ENCODE peak calls at places on chromosomes 3 and 15, in four cellular contexts. One of them, this sample, is unnamed.

GRCh38 chr3:186281172-186281571 is 80.9 kb downstream of the DGKG start:
- DNase-seq in Peyer's patch: no peak
- DNase-seq in stomach: no peak
- DNase-seq in psoas muscle: no peak
- DNase-seq in this sample: no peak

GRCh38 chr15:70789213-70789612 is 25.9 kb upstream of the UACA start:
- DNase-seq in Peyer's patch: no peak
- DNase-seq in stomach: no peak
- DNase-seq in psoas muscle: no peak
- DNase-seq in this sample: peak; percentile 22

GRCh38 chr3:170961616-170962400 is 53.4 kb upstream of the EIF5A2 start:
- DNase-seq in Peyer's patch: no peak
- DNase-seq in stomach: no peak
- DNase-seq in psoas muscle: no peak
- DNase-seq in this sample: no peak

GRCh38 chr15:37102315-37103021 is 2.1 kb upstream of the MEIS2 start:
- DNase-seq in Peyer's patch: no peak
- DNase-seq in stomach: no peak
- DNase-seq in psoas muscle: peak; percentile 44
- DNase-seq in this sample: no peak

GRCh38 chr3:71232895-71233294 is 350.6 kb downstream of the FOXP1 start:
- DNase-seq in Peyer's patch: no peak
- DNase-seq in stomach: no peak
- DNase-seq in psoas muscle: no peak
- DNase-seq in this sample: no peak

GRCh38 chr3:115100172-115100571 is 46.9 kb downstream of the ZBTB20 start:
- DNase-seq in Peyer's patch: no peak
- DNase-seq in stomach: no peak
- DNase-seq in psoas muscle: no peak
- DNase-seq in this sample: peak; percentile 54

GRCh38 chr15:73541479-73541878 is 91.7 kb downstream of the NPTN start:
- DNase-seq in Peyer's patch: no peak
- DNase-seq in stomach: no peak
- DNase-seq in psoas muscle: no peak
- DNase-seq in this sample: no peak

GRCh38 chr3:135992072-135992471 is 26.5 kb downstream of the PPP2R3A start:
- DNase-seq in Peyer's patch: no peak
- DNase-seq in stomach: no peak
- DNase-seq in psoas muscle: no peak
- DNase-seq in this sample: no peak

GRCh38 chr3:66487475-66487874 is 13.3 kb downstream of the LRIG1 start:
- DNase-seq in Peyer's patch: no peak
- DNase-seq in stomach: no peak
- DNase-seq in psoas muscle: no peak
- DNase-seq in this sample: no peak

GRCh38 chr3:71536376-71536965 is 47.1 kb downstream of the FOXP1 start:
- DNase-seq in Peyer's patch: no peak
- DNase-seq in stomach: no peak
- DNase-seq in psoas muscle: no peak
- DNase-seq in this sample: no peak

GRCh38 chr15:99651023-99651807 is 82.0 kb downstream of the LYSMD4 start:
- DNase-seq in Peyer's patch: no peak
- DNase-seq in stomach: no peak
- DNase-seq in psoas muscle: no peak
- DNase-seq in this sample: no peak

GRCh38 chr3:178684881-178685590 is 148.8 kb downstream of the KCNMB2 start:
- DNase-seq in Peyer's patch: no peak
- DNase-seq in stomach: no peak
- DNase-seq in psoas muscle: no peak
- DNase-seq in this sample: no peak

DNA sequence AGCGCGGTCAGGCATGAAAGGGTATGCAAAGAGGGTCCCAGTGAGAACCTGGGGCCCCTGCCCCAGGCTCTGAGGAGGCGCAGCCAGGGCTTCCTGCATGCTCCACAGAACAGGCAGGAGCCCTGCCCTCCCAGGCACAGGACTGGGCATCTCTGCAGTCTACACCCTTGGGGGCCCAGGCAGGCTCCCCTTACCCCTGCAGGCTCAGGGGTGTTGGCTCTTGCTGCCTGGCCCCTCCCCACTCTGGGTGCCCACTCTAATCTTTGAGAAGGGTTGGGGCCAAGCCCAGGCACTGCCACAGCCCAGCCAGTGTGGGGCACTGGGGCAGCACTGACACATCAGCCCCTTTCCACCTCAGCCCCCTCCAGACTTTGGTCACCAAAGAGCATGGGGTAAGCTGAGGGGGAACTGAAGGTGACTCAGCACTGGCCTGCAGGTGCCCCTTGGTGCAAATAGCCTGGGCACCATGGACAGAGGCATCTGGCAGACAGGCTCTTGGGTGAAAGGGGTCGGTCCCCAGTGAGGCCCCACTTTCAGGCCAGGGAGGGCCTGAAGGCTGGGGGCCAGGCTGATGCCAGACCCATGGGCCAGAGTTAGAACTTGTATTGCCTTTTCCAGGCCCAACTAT is 73.4 kb downstream of the NPAP1 start:
- DNase-seq in Peyer's patch: no peak
- DNase-seq in stomach: no peak
- DNase-seq in psoas muscle: no peak
- DNase-seq in this sample: no peak
- H3K36me3 ChIP-seq in Peyer's patch: no peaks in the 10 kb centered on the region
- H3K36me3 ChIP-seq in stomach: no peaks in the 10 kb centered on the region
- H3K36me3 ChIP-seq in psoas muscle: no peaks in the 10 kb centered on the region
- H3K36me3 ChIP-seq in this sample: no peaks in the 10 kb centered on the region

DNA sequence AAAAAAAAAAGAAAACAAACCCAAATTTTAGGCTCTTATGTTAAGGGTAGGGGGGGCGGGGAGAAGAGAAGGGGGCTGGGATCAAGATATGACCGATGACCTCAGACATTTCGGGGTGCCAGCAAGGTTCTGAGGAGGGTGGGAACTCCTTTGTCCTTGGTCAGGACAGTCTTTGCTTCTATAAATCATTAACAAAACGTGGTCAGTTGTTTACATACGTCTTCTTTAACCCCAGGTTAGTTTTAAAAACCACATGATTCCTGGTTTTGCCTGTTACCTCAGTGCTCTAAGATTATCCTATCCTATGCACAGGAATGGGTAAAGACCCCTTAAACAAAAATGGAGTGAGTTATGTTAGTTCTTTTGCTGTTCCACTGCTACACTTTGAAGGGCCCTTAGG is 285.5 kb downstream of the GABRG3 start:
- DNase-seq in Peyer's patch: no peak
- DNase-seq in stomach: no peak
- DNase-seq in psoas muscle: no peak
- DNase-seq in this sample: no peak
- H3K9me3 ChIP-seq in Peyer's patch: no peaks in the 10 kb centered on the region
- H3K9me3 ChIP-seq in stomach: peaks cover 15% of the 10 kb centered on the region
- H3K9me3 ChIP-seq in psoas muscle: no peaks in the 10 kb centered on the region
- H3K9me3 ChIP-seq in this sample: peaks cover 60% of the 10 kb centered on the region

GRCh38 chr3:48650723-48651122 is 12.0 kb downstream of the CELSR3 start:
- DNase-seq in Peyer's patch: no peak
- DNase-seq in stomach: no peak
- DNase-seq in psoas muscle: no peak
- DNase-seq in this sample: peak; percentile 48
- H3K36me3 ChIP-seq in Peyer's patch: no peaks in the 10 kb centered on the region
- H3K36me3 ChIP-seq in stomach: no peaks in the 10 kb centered on the region
- H3K36me3 ChIP-seq in psoas muscle: no peaks in the 10 kb centered on the region
- H3K36me3 ChIP-seq in this sample: no peaks in the 10 kb centered on the region

GRCh38 chr15:57025264-57025939 is 107.0 kb downstream of the TCF12 start:
- DNase-seq in Peyer's patch: no peak
- DNase-seq in stomach: no peak
- DNase-seq in psoas muscle: no peak
- DNase-seq in this sample: no peak
- H3K9me3 ChIP-seq in Peyer's patch: no peaks in the 10 kb centered on the region
- H3K9me3 ChIP-seq in stomach: no peaks in the 10 kb centered on the region
- H3K9me3 ChIP-seq in psoas muscle: no peaks in the 10 kb centered on the region
- H3K9me3 ChIP-seq in this sample: no peaks in the 10 kb centered on the region

GRCh38 chr15:25431821-25432561 is 6.8 kb downstream of the UBE3A start:
- DNase-seq in Peyer's patch: no peak
- DNase-seq in stomach: no peak
- DNase-seq in psoas muscle: no peak
- DNase-seq in this sample: no peak
- H3K36me3 ChIP-seq in Peyer's patch: no peaks in the 10 kb centered on the region
- H3K36me3 ChIP-seq in stomach: no peaks in the 10 kb centered on the region
- H3K36me3 ChIP-seq in psoas muscle: no peaks in the 10 kb centered on the region
- H3K36me3 ChIP-seq in this sample: no peaks in the 10 kb centered on the region

GRCh38 chr15:20345401-20345958 is 196.1 kb downstream of the GOLGA6L6 start:
- DNase-seq in Peyer's patch: peak; percentile 29
- DNase-seq in stomach: no peak
- DNase-seq in psoas muscle: peak; percentile 52
- DNase-seq in this sample: no peak

GRCh38 chr15:20349774-20350498 is 191.7 kb downstream of the GOLGA6L6 start:
- DNase-seq in Peyer's patch: peak; percentile 40
- DNase-seq in stomach: peak; percentile 25
- DNase-seq in psoas muscle: peak; percentile 59
- DNase-seq in this sample: no peak

GRCh38 chr15:20348900-20349773 is 192.5 kb downstream of the GOLGA6L6 start:
- DNase-seq in Peyer's patch: peak; percentile 42
- DNase-seq in stomach: peak; percentile 24
- DNase-seq in psoas muscle: peak; percentile 59
- DNase-seq in this sample: peak; percentile 61

GRCh38 chr15:20346082-20346805 is 195.4 kb downstream of the GOLGA6L6 start:
- DNase-seq in Peyer's patch: peak; percentile 43
- DNase-seq in stomach: no peak
- DNase-seq in psoas muscle: peak; percentile 53
- DNase-seq in this sample: no peak

DNA sequence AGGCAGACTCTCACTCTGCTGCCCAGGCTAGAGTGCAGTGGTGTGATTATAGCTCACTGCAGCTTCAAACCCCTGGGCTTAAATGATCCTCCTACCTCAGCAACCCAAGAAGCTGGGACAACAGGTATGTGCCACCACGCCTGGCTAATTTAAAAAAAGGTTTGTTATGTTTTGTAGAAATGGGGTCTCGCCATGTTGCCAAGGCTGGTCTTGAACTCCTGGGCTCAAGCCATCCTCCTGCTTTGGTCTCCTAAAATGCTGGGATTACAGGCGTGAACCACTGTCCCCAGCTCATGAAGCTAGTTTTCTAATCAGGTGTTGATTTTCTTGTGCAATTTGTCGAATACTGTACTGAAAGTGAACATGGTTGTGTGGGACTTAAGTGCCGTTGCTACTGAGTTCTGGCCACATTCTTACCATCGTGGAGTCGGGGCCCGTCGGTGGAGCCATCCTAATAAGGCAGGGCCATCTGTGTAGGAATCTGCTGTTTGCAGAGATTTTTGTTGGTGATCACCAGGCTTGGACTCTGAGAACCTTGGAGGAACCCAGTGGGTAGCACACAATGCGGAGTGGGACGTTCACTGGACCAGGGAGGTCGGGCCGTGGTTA is 193.2 kb downstream of the GOLGA6L6 start:
- DNase-seq in Peyer's patch: peak; percentile 5
- DNase-seq in stomach: no peak
- DNase-seq in psoas muscle: no peak
- DNase-seq in this sample: peak; percentile 21
- H3K9me3 ChIP-seq in Peyer's patch: no peaks in the 10 kb centered on the region
- H3K9me3 ChIP-seq in stomach: peaks cover 25% of the 10 kb centered on the region
- H3K9me3 ChIP-seq in psoas muscle: no peaks in the 10 kb centered on the region
- H3K9me3 ChIP-seq in this sample: peaks cover 90% of the 10 kb centered on the region